ENCODE peak calls at places on chromosomes 13 and 19, in four cellular contexts. O is fibroblast of mammary gland, E is WTC11, T is GM20000. L is an unnamed sample.

GRCh38 chr13:87671824-87672603 is 843 bp downstream of the SLITRK5 start:
- DNase-seq in O (no peak), E (peak; percentile 65), T (peak; percentile 21), L (peak; percentile 65)

GRCh38 chr19:45250832-45251451 is at the start of gene MARK4:
- DNase-seq in O (peak; percentile 26), E (peak; percentile 54), T (peak; percentile 99), L (peak; percentile 78)

GRCh38 chr19:45528744-45529453 is 21.6 kb downstream of the VASP start:
- DNase-seq in O (peak; percentile 27), E (peak; percentile 91), T (peak; percentile 23), L (peak; percentile 49)

GRCh38 chr19:29855771-29856510 is 44.1 kb downstream of the CCNE1 start:
- DNase-seq in O (no peak), E (no peak), T (no peak), L (no peak)

GRCh38 chr13:57063007-57063406 is 77.7 kb upstream of the PRR20A start:
- DNase-seq in O (no peak), E (no peak), T (no peak), L (no peak)

GRCh38 chr19:14072535-14073231 is at the start of gene MISP3:
- DNase-seq in O (no peak), E (no peak), T (peak; percentile 77), L (peak; percentile 62)

GRCh38 chr13:50133277-50133953 is 118.2 kb downstream of the KCNRG start:
- DNase-seq in O (no peak), E (peak; percentile 59), T (no peak), L (peak; percentile 49)

GRCh38 chr19:50203281-50204080 is at the start of gene MYH14:
- DNase-seq in O (peak; percentile 34), E (peak; percentile 96), T (no peak), L (peak; percentile 93)

GRCh38 chr19:2503521-2504109 is 27.7 kb downstream of the GADD45B start:
- DNase-seq in O (peak; percentile 85), E (no peak), T (no peak), L (no peak)

GRCh38 chr19:55578761-55579747 is 1.6 kb downstream of the ZNF579 start:
- DNase-seq in O (no peak), E (no peak), T (no peak), L (no peak)

GRCh38 chr19:35963514-35963913 is 27.3 kb downstream of the LRFN3 start:
- DNase-seq in O (peak; percentile 64), E (peak; percentile 78), T (no peak), L (no peak)

GRCh38 chr19:45444318-45445041 is 20.8 kb upstream of the ERCC1 start:
- DNase-seq in O (peak; percentile 72), E (peak; percentile 96), T (peak; percentile 96), L (peak; percentile 93)

GRCh38 chr13:46124531-46124966 is 19.7 kb upstream of the CPB2 start:
- DNase-seq in O (no peak), E (no peak), T (peak; percentile 17), L (no peak)

GRCh38 chr13:91184244-91184926 is 163.1 kb upstream of the MIR17HG start:
- DNase-seq in O (no peak), E (no peak), T (no peak), L (no peak)

GRCh38 chr19:41407271-41407670 is 9.7 kb downstream of the BCKDHA start:
- DNase-seq in O (no peak), E (peak; percentile 31), T (no peak), L (no peak)

GRCh38 chr19:48989701-48990291 is 3.3 kb downstream of the GYS1 start:
- DNase-seq in O (no peak), E (no peak), T (no peak), L (peak; percentile 52)

GRCh38 chr19:6062274-6062673 is 48.0 kb downstream of the RFX2 start:
- DNase-seq in O (peak; percentile 60), E (no peak), T (no peak), L (no peak)

GRCh38 chr19:55213547-55213946 is 4.2 kb upstream of the PTPRH start:
- DNase-seq in O (no peak), E (no peak), T (no peak), L (no peak)

GRCh38 chr19:12937243-12938053 is 961 bp upstream of the CALR start:
- DNase-seq in O (peak; percentile 58), E (peak; percentile 58), T (peak; percentile 34), L (peak; percentile 74)

GRCh38 chr19:12935071-12935470 is 1.6 kb upstream of the FARSA start:
- DNase-seq in O (no peak), E (no peak), T (no peak), L (no peak)

GRCh38 chr19:12938054-12938535 is 314 bp upstream of the CALR start:
- DNase-seq in O (peak; percentile 99), E (peak; percentile 99), T (peak; percentile 96), L (peak; percentile 98)

GRCh38 chr19:12938536-12939291 is at the start of gene CALR:
- DNase-seq in O (peak; percentile 29), E (no peak), T (no peak), L (no peak)

GRCh38 chr19:12936582-12936981 is 1.8 kb upstream of the CALR start:
- DNase-seq in O (no peak), E (no peak), T (no peak), L (no peak)
- TF ChIP-seq CTCF in O (no peak), E (no peak), T (no peak), L (no peak)

GRCh38 chr19:20558011-20558410 is 7.6 kb downstream of the ZNF737 start:
- DNase-seq in O (no peak), E (peak; percentile 77), T (no peak), L (peak; percentile 40)
- TF ChIP-seq CTCF in O (no peak), E (peak; percentile 46), T (no peak), L (peak; percentile 32)

GRCh38 chr13:24864579-24864978 is 100.6 kb downstream of the RNF17 start:
- DNase-seq in O (no peak), E (no peak), T (no peak), L (no peak)

GRCh38 chr13:24861617-24862362 is 97.8 kb downstream of the RNF17 start:
- DNase-seq in O (no peak), E (no peak), T (no peak), L (no peak)

GRCh38 chr13:24863748-24864540 is 100.0 kb downstream of the RNF17 start:
- DNase-seq in O (no peak), E (no peak), T (no peak), L (no peak)

GRCh38 chr13:24866488-24866887 is 102.5 kb downstream of the RNF17 start:
- DNase-seq in O (no peak), E (no peak), T (no peak), L (no peak)

GRCh38 chr13:24865158-24865557 is 101.2 kb downstream of the RNF17 start:
- DNase-seq in O (peak; percentile 18), E (no peak), T (no peak), L (no peak)
- TF ChIP-seq CTCF in O (peak; percentile 20), E (no peak), T (peak; percentile 5), L (no peak)

GRCh38 chr19:17376935-17377600 is at the start of gene PLVAP:
- DNase-seq in O (no peak), E (no peak), T (no peak), L (no peak)
- TF ChIP-seq CTCF in O (no peak), E (no peak), T (no peak), L (no peak)

DNA sequence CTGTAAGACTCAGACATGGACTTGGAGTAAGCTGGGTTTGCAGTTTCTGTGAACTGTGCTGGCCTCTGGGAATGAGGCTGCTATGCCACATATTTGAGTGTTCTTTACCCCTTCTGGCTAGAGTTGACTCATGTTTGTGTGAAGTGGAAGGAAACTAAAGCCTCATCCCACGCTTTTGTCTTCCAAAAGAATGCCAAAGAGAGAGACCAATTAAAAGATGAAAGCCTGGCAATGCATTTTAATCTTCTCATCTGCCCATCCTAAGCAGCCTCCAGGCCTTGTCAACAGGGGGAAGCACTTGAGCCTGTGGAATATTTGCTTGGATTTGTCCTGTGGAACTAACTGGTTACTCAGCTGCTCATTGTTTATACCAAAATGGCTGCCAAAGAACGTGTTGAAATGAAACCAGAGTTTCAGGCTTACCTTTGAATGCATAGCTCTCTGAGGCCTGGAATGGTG is 49.1 kb downstream of the LMO7 start:
- DNase-seq in O (peak; percentile 85), E (no peak), T (no peak), L (no peak)
- TF ChIP-seq CTCF in O (peak; percentile 48), E (no peak), T (no peak), L (no peak)

GRCh38 chr19:38210458-38210987 is 13.5 kb downstream of the DPF1 start:
- DNase-seq in O (no peak), E (peak; percentile 93), T (no peak), L (peak; percentile 84)

GRCh38 chr19:38209671-38210457 is 14.2 kb downstream of the DPF1 start:
- DNase-seq in O (peak; percentile 44), E (peak; percentile 65), T (no peak), L (peak; percentile 48)

GRCh38 chr19:38211779-38212178 is 12.2 kb downstream of the DPF1 start:
- DNase-seq in O (no peak), E (peak; percentile 72), T (no peak), L (no peak)

GRCh38 chr19:38209152-38209551 is 14.9 kb downstream of the DPF1 start:
- DNase-seq in O (no peak), E (no peak), T (no peak), L (no peak)

GRCh38 chr19:38211206-38211605 is 12.8 kb downstream of the DPF1 start:
- DNase-seq in O (no peak), E (peak; percentile 50), T (no peak), L (peak; percentile 40)
- TF ChIP-seq CTCF in O (no peak), E (no peak), T (no peak), L (peak; percentile 46)

GRCh38 chr19:19345232-19345631 is 24.6 kb downstream of the MAU2 start:
- DNase-seq in O (no peak), E (no peak), T (no peak), L (no peak)

GRCh38 chr19:19343016-19343362 is 22.4 kb downstream of the MAU2 start:
- DNase-seq in O (no peak), E (no peak), T (no peak), L (no peak)

GRCh38 chr19:19345970-19346369 is 25.3 kb downstream of the MAU2 start:
- DNase-seq in O (no peak), E (no peak), T (no peak), L (no peak)

GRCh38 chr19:19342086-19343015 is 21.7 kb downstream of the MAU2 start:
- DNase-seq in O (peak; percentile 63), E (peak; percentile 78), T (peak; percentile 65), L (peak; percentile 91)

DNA sequence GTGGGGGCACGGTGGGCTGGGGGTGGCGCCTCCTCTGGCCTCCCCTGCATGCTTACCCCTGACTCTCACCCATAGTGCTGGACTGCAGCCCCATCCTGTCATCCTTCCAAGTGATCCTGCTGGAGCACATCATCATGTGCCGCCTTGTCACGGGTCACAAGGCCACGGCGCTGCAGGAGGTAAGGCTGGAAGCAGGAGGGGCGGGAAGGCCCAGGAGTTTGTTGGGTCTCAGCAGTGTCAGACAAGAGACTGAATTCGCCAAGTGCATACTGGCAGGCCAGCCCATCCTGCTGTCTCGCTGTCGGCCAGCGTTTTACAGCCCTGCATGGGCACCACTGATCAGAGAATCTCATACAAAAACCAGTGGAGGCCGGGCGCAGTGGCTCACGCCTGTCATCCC is 23.1 kb downstream of the MAU2 start:
- DNase-seq in O (no peak), E (no peak), T (no peak), L (no peak)
- TF ChIP-seq CTCF in O (no peak), E (no peak), T (no peak), L (no peak)